ENCODE peak calls at places on chromosomes 12 and 14, in nine cellular contexts. D is type B pancreatic cell, L is glutamatergic neuron, F is OCI-LY7, U is kidney epithelial cell, Y is HFFc6, S is fibroblast of mammary gland, Z is MM.1S, N is sigmoid colon. X is an unnamed sample.

GRCh38 chr12:7431993-7432685 is 11.8 kb downstream of the CD163L1 start:
- DNase-seq in D (no peak), L (no peak), F (no peak), U (no peak), Y (peak), S (peak), Z (no peak), N (no peak), X (no peak)

GRCh38 chr14:84029720-84030119 is 1500.2 kb upstream of the FLRT2 start:
- DNase-seq in D (no peak), L (no peak), F (no peak), U (no peak), Y (no peak), S (no peak), Z (peak), N (no peak), X (no peak)

GRCh38 chr14:66405158-66405557 is 81.0 kb upstream of the CCDC196 start:
- DNase-seq in D (no peak), L (no peak), F (no peak), U (peak), Y (peak), S (peak), Z (no peak), N (no peak), X (no peak)

GRCh38 chr14:72715215-72715909 is 178.5 kb downstream of the DPF3 start:
- DNase-seq in D (no peak), L (no peak), F (no peak), U (no peak), Y (no peak), S (peak), Z (no peak), N (peak), X (no peak)

GRCh38 chr12:46159239-46159901 is 109.5 kb downstream of the SLC38A1 start:
- DNase-seq in D (no peak), L (no peak), F (no peak), U (no peak), Y (no peak), S (no peak), Z (no peak), N (no peak), X (no peak)

GRCh38 chr12:26870491-26871419 is 37.8 kb upstream of the ITPR2 start:
- DNase-seq in D (no peak), L (no peak), F (no peak), U (peak), Y (peak), S (peak), Z (peak), N (peak), X (no peak)

GRCh38 chr14:94139421-94139820 is 10.0 kb upstream of the IFI27L2 start:
- DNase-seq in D (no peak), L (no peak), F (no peak), U (no peak), Y (no peak), S (no peak), Z (no peak), N (no peak), X (no peak)

GRCh38 chr14:59630281-59630963 is 53.8 kb upstream of the CCDC175 start:
- DNase-seq in D (no peak), L (peak), F (no peak), U (no peak), Y (no peak), S (peak), Z (no peak), N (no peak), X (peak)

GRCh38 chr12:112855375-112855774 is 51.4 kb upstream of the OAS1 start:
- DNase-seq in D (peak), L (no peak), F (peak), U (no peak), Y (no peak), S (no peak), Z (no peak), N (no peak), X (no peak)

GRCh38 chr14:103085106-103086091 is 1.4 kb downstream of the LBHD2 start:
- DNase-seq in D (no peak), L (no peak), F (no peak), U (no peak), Y (no peak), S (no peak), Z (no peak), N (no peak), X (peak)

GRCh38 chr12:77324763-77325468 is 259.5 kb upstream of the E2F7 start:
- DNase-seq in D (peak), L (peak), F (peak), U (no peak), Y (peak), S (peak), Z (peak), N (peak), X (peak)

GRCh38 chr12:15131462-15131861 is 89.8 kb downstream of the RERG start:
- DNase-seq in D (no peak), L (no peak), F (no peak), U (peak), Y (no peak), S (peak), Z (no peak), N (no peak), X (no peak)

GRCh38 chr14:23633160-23633701 is 2.9 kb upstream of the DHRS2 start:
- DNase-seq in D (no peak), L (no peak), F (no peak), U (no peak), Y (no peak), S (no peak), Z (no peak), N (no peak), X (peak)
- TF ChIP-seq CTCF in D (no peak), L (peak), F (no peak), U (no peak), Y (peak), S (no peak), Z (no peak), N (no peak), X (peak)

GRCh38 chr14:64914237-64914971 is at the start of gene CHURC1:
- DNase-seq in D (peak), L (peak), F (peak), U (peak), Y (peak), S (peak), Z (peak), N (peak), X (peak)

GRCh38 chr14:64912256-64912655 is 2.0 kb upstream of the CHURC1 start:
- DNase-seq in D (no peak), L (no peak), F (no peak), U (no peak), Y (no peak), S (no peak), Z (peak), N (no peak), X (no peak)

GRCh38 chr14:64915025-64915424 is 770 bp downstream of the CHURC1 start:
- DNase-seq in D (no peak), L (no peak), F (no peak), U (no peak), Y (no peak), S (no peak), Z (no peak), N (no peak), X (no peak)

GRCh38 chr14:64915797-64916196 is 1.5 kb downstream of the CHURC1 start:
- DNase-seq in D (no peak), L (no peak), F (peak), U (no peak), Y (no peak), S (no peak), Z (no peak), N (no peak), X (no peak)

DNA sequence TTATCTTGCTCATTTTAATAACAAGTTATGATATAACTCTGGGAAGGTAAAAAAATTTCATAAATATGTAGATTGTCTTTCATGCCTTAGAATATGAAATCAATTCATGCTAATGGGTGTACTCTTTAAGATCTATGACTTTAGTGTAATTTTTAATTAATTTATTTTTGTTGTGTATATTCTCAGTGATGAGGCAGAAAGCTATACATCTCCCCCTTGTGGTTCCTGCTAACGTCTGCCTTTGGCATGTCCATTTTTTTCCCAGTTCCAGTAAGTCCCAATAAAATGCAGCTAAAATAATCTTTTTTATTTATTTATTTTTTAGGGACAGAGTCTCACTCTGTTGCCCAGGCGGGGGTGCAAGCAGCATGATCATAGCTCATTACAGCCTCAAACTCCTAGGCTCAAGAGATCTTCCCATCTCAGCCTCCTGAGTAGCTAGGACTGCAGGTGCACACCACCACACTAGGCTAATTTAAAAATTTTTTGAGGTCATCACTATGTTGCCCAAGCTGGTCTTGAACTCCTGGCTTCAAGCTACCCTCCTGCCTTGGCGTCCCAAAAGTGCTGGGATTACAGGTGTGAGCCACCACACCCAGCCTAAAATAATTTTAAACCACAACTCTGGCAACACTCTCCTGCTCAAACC is 3.3 kb upstream of the CHURC1 start:
- DNase-seq in D (no peak), L (no peak), F (peak), U (no peak), Y (peak), S (peak), Z (no peak), N (no peak), X (peak)
- TF ChIP-seq CTCF in D (peak), L (peak), F (peak), U (peak), Y (peak), S (peak), Z (peak), N (no peak), X (peak)

DNA sequence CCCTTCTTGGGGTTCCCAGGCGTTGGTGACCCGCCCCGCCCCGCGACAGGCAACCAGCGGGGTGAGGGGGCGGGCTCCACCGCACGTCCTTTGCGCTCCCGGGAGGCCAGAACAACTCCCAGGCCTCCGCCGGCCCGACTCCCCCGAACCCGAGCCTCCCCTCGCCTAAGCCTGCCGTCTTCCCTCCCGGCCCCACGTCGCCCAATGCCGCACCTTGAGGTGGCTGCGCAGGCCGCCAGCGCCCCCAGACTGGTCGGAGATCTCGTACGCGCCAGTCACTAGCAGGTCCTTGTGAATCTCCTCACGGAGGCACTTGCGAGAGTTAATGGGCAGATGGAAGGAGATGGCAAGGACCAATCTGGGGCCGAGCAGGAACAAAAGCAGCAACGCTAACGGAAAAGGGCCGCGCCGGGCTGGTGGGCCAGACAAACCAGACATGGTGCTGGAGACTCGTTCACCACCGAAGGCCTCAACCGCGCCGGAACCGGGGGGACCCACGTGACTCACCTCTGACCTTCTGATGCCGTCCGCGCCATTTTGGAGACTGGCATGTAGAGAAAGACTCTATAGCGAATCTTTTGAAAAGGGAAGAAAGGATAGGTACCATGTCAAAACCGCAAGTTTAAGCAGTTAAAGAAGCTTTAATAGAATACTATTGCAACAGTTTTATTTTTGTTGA is at the start of gene TMED10:
- DNase-seq in D (peak), L (peak), F (peak), U (no peak), Y (peak), S (peak), Z (peak), N (peak), X (peak)
- TF ChIP-seq CTCF in D (no peak), L (no peak), F (no peak), U (no peak), Y (no peak), S (no peak), Z (no peak), N (no peak), X (no peak)

GRCh38 chr14:61524936-61525292 is 170.4 kb upstream of the HIF1A start:
- DNase-seq in D (no peak), L (no peak), F (no peak), U (no peak), Y (no peak), S (no peak), Z (no peak), N (no peak), X (no peak)

GRCh38 chr14:61526405-61527312 is 168.7 kb upstream of the HIF1A start:
- DNase-seq in D (no peak), L (no peak), F (no peak), U (no peak), Y (no peak), S (no peak), Z (no peak), N (no peak), X (no peak)

GRCh38 chr14:61525293-61526011 is 169.9 kb upstream of the HIF1A start:
- DNase-seq in D (no peak), L (no peak), F (no peak), U (peak), Y (peak), S (peak), Z (peak), N (peak), X (no peak)

GRCh38 chr14:61528591-61529021 is 166.7 kb upstream of the HIF1A start:
- DNase-seq in D (no peak), L (no peak), F (no peak), U (peak), Y (peak), S (peak), Z (no peak), N (no peak), X (no peak)

DNA sequence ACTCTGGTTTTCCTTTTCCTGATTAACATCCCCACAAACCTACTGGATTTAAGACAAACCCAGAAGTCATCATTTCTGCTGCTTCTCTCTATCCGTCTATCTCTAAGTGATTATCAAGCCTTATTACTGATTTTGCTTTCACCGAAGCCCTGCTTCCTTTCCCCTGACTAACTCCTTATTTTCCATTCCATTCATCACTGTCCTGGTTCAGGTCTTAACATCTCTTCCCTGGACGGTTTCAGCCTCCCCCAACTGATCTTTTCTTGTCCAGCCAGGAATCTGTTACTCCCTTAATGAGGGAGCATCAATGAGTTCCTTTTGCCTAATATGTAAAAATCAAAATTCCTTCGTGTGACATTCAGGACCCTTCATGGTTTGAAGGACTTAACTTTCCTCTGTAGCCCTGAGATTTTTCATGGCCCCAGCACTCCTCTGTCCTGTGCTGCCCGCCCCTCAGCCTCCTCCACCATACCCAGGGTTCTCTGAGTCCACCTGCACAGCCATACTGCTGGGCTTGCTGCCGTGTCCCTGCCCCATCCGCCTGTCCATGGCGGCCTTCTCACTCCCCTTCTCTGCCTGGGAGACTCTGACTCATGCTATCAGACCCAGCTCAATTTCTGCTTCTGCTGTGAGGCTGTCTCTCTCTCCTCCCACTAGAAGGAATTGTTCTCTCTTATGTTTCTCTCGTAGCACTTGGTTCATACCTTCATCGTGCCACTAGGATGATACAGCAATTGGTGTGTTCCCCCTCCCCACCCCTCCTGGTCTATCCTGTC is 167.8 kb upstream of the HIF1A start:
- DNase-seq in D (no peak), L (no peak), F (no peak), U (peak), Y (peak), S (peak), Z (no peak), N (no peak), X (no peak)
- TF ChIP-seq CTCF in D (no peak), L (no peak), F (no peak), U (no peak), Y (no peak), S (no peak), Z (no peak), N (no peak), X (no peak)

GRCh38 chr14:20989787-20990600 is at the start of gene METTL17:
- DNase-seq in D (peak), L (peak), F (peak), U (peak), Y (peak), S (peak), Z (peak), N (peak), X (peak)
- TF ChIP-seq CTCF in D (peak), L (peak), F (peak), U (peak), Y (peak), S (peak), Z (peak), N (peak), X (no peak)

DNA sequence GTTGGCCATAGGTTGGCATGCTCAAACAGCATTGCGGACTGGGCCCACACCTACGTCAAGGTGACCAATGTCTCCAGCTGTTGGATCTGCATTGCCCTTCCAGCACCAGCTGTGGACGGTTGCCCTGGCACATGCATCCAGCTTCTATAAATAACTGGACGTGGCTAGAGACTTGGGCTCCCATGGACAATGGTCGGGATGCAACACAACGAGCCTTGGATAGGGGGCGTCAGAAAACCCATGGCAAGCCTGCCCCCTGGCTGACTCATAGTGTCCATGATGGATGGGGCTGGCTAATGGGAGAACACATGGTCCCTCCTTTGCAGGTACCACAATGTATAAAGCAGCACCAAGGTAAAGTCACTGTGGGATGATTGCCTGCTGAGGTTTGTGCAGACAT is 331.6 kb upstream of the FAR2 start:
- DNase-seq in D (no peak), L (no peak), F (no peak), U (no peak), Y (no peak), S (no peak), Z (no peak), N (no peak), X (no peak)
- TF ChIP-seq CTCF in D (no peak), L (no peak), F (no peak), U (no peak), Y (no peak), S (no peak), Z (no peak), N (no peak), X (no peak)

GRCh38 chr14:58130121-58130782 is 21.8 kb downstream of the ARMH4 start:
- DNase-seq in D (no peak), L (no peak), F (no peak), U (no peak), Y (no peak), S (no peak), Z (no peak), N (no peak), X (no peak)

GRCh38 chr14:58128416-58128815 is 23.6 kb downstream of the ARMH4 start:
- DNase-seq in D (no peak), L (no peak), F (no peak), U (no peak), Y (no peak), S (no peak), Z (no peak), N (no peak), X (no peak)

GRCh38 chr14:58129208-58129607 is 22.8 kb downstream of the ARMH4 start:
- DNase-seq in D (no peak), L (no peak), F (no peak), U (no peak), Y (no peak), S (no peak), Z (no peak), N (no peak), X (no peak)

GRCh38 chr14:58133739-58134138 is 18.3 kb downstream of the ARMH4 start:
- DNase-seq in D (no peak), L (no peak), F (no peak), U (no peak), Y (peak), S (peak), Z (no peak), N (no peak), X (no peak)

DNA sequence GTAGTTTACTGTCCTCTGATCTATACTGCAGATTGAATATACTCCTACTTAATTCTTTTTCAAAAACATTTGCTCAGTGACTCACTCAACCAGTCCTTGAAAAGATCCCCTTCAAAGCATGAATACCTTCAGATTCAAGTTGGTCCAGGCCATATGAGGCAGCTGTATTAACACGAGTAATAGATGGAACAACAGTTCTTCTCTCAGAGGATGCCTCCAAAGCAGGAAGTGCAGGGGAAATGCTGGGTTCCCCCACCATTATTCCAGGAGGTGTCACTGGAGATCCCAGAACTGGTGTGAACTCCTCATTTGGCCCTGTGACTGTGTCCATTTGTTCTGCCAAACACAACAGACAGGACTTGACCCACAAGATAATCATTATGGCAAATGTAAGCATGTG is 20.6 kb downstream of the ARMH4 start:
- DNase-seq in D (no peak), L (no peak), F (no peak), U (no peak), Y (no peak), S (peak), Z (no peak), N (no peak), X (no peak)
- TF ChIP-seq CTCF in D (no peak), L (no peak), F (no peak), U (no peak), Y (no peak), S (no peak), Z (no peak), N (no peak), X (no peak)

DNA sequence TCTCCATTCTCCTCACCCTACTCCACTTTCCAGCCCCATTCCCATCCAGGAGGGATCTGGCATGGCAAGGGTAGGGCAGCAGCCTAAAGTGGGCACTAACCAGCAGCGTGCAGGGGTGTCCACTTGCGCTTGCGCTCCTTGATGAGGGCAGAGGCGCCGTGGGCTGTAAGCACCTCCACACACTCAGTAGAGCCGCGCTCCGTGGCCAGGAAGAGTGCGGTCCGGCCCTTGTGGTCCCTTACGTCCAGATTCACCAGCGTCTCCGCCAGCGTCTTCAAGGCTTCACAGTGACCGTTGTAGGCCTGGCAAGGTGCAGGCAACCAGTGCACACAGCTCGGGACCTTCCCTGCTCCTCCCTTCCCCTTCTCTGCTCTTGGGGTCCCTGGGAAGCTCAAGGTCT is 10.3 kb downstream of the ANKRD52 start:
- DNase-seq in D (no peak), L (no peak), F (no peak), U (no peak), Y (no peak), S (no peak), Z (no peak), N (no peak), X (no peak)
- TF ChIP-seq CTCF in D (no peak), L (no peak), F (no peak), U (no peak), Y (no peak), S (no peak), Z (no peak), N (no peak), X (no peak)

X was measured in endothelial cell.